ENCODE peak calls at places on chromosomes 4 and X, in seven cellular contexts. One of them, this sample, is unnamed.

GRCh38 chr4:79823148-79823763 is 249.8 kb downstream of the ANTXR2 start:
- DNase-seq in activated T-helper 1 cell treated with anti-CD3 and anti-CD28 coated beads, Interleukin-2, amount 50 U/mL, for 16 hours: no peak
- DNase-seq in neural crest cell: no peak
- DNase-seq in hepatocyte: peak; percentile 3
- DNase-seq in stimulated activated naive CD8-positive, alpha-beta T cell treated with anti-CD3 and anti-CD28 coated beads, Interleukin-15, Interleukin-2, amounts not matched to agents 100 U/mL and 50 U/mL, for 24 hours: no peak
- DNase-seq in stromal cell of bone marrow: peak; percentile 9
- DNase-seq in occipital lobe: no peak
- DNase-seq in this sample: no peak

GRCh38 chr4:75660491-75660890 is 12.7 kb downstream of the G3BP2 start:
- DNase-seq in activated T-helper 1 cell treated with anti-CD3 and anti-CD28 coated beads, Interleukin-2, amount 50 U/mL, for 16 hours: no peak
- DNase-seq in neural crest cell: no peak
- DNase-seq in hepatocyte: no peak
- DNase-seq in stimulated activated naive CD8-positive, alpha-beta T cell treated with anti-CD3 and anti-CD28 coated beads, Interleukin-15, Interleukin-2, amounts not matched to agents 100 U/mL and 50 U/mL, for 24 hours: no peak
- DNase-seq in stromal cell of bone marrow: no peak
- DNase-seq in occipital lobe: no peak
- DNase-seq in this sample: no peak

GRCh38 chrX:104918122-104918521 is 302.4 kb downstream of the TEX13A start:
- DNase-seq in activated T-helper 1 cell treated with anti-CD3 and anti-CD28 coated beads, Interleukin-2, amount 50 U/mL, for 16 hours: no peak
- DNase-seq in neural crest cell: no peak
- DNase-seq in hepatocyte: no peak
- DNase-seq in stimulated activated naive CD8-positive, alpha-beta T cell treated with anti-CD3 and anti-CD28 coated beads, Interleukin-15, Interleukin-2, amounts not matched to agents 100 U/mL and 50 U/mL, for 24 hours: no peak
- DNase-seq in stromal cell of bone marrow: no peak
- DNase-seq in occipital lobe: no peak
- DNase-seq in this sample: no peak

GRCh38 chrX:79325263-79325958 is 41.7 kb downstream of the ITM2A start:
- DNase-seq in activated T-helper 1 cell treated with anti-CD3 and anti-CD28 coated beads, Interleukin-2, amount 50 U/mL, for 16 hours: peak; percentile 14
- DNase-seq in neural crest cell: no peak
- DNase-seq in hepatocyte: no peak
- DNase-seq in stimulated activated naive CD8-positive, alpha-beta T cell treated with anti-CD3 and anti-CD28 coated beads, Interleukin-15, Interleukin-2, amounts not matched to agents 100 U/mL and 50 U/mL, for 24 hours: no peak
- DNase-seq in stromal cell of bone marrow: no peak
- DNase-seq in occipital lobe: no peak
- DNase-seq in this sample: peak; percentile 71

GRCh38 chrX:125132274-125132673 is 187.4 kb upstream of the TEX13C start:
- DNase-seq in activated T-helper 1 cell treated with anti-CD3 and anti-CD28 coated beads, Interleukin-2, amount 50 U/mL, for 16 hours: no peak
- DNase-seq in neural crest cell: no peak
- DNase-seq in hepatocyte: peak; percentile 11
- DNase-seq in stimulated activated naive CD8-positive, alpha-beta T cell treated with anti-CD3 and anti-CD28 coated beads, Interleukin-15, Interleukin-2, amounts not matched to agents 100 U/mL and 50 U/mL, for 24 hours: no peak
- DNase-seq in stromal cell of bone marrow: no peak
- DNase-seq in occipital lobe: no peak
- DNase-seq in this sample: peak; percentile 60

GRCh38 chrX:19544693-19545305 is 29.5 kb upstream of the MAP3K15 start:
- DNase-seq in activated T-helper 1 cell treated with anti-CD3 and anti-CD28 coated beads, Interleukin-2, amount 50 U/mL, for 16 hours: no peak
- DNase-seq in neural crest cell: peak; percentile 37
- DNase-seq in hepatocyte: peak; percentile 71
- DNase-seq in stimulated activated naive CD8-positive, alpha-beta T cell treated with anti-CD3 and anti-CD28 coated beads, Interleukin-15, Interleukin-2, amounts not matched to agents 100 U/mL and 50 U/mL, for 24 hours: peak; percentile 34
- DNase-seq in stromal cell of bone marrow: peak; percentile 31
- DNase-seq in occipital lobe: no peak
- DNase-seq in this sample: peak; percentile 68

GRCh38 chr4:8269535-8270417 is at the start of gene HTRA3:
- DNase-seq in activated T-helper 1 cell treated with anti-CD3 and anti-CD28 coated beads, Interleukin-2, amount 50 U/mL, for 16 hours: no peak
- DNase-seq in neural crest cell: peak; percentile 45
- DNase-seq in hepatocyte: peak; percentile 68
- DNase-seq in stimulated activated naive CD8-positive, alpha-beta T cell treated with anti-CD3 and anti-CD28 coated beads, Interleukin-15, Interleukin-2, amounts not matched to agents 100 U/mL and 50 U/mL, for 24 hours: no peak
- DNase-seq in stromal cell of bone marrow: no peak
- DNase-seq in occipital lobe: no peak
- DNase-seq in this sample: peak; percentile 63

GRCh38 chr4:84952004-84952403 is 14.5 kb downstream of the WDFY3 start:
- DNase-seq in activated T-helper 1 cell treated with anti-CD3 and anti-CD28 coated beads, Interleukin-2, amount 50 U/mL, for 16 hours: no peak
- DNase-seq in neural crest cell: no peak
- DNase-seq in hepatocyte: peak; percentile 32
- DNase-seq in stimulated activated naive CD8-positive, alpha-beta T cell treated with anti-CD3 and anti-CD28 coated beads, Interleukin-15, Interleukin-2, amounts not matched to agents 100 U/mL and 50 U/mL, for 24 hours: no peak
- DNase-seq in stromal cell of bone marrow: no peak
- DNase-seq in occipital lobe: no peak
- DNase-seq in this sample: peak; percentile 59

GRCh38 chr4:36088542-36088941 is 155.8 kb downstream of the ARAP2 start:
- DNase-seq in activated T-helper 1 cell treated with anti-CD3 and anti-CD28 coated beads, Interleukin-2, amount 50 U/mL, for 16 hours: no peak
- DNase-seq in neural crest cell: no peak
- DNase-seq in hepatocyte: no peak
- DNase-seq in stimulated activated naive CD8-positive, alpha-beta T cell treated with anti-CD3 and anti-CD28 coated beads, Interleukin-15, Interleukin-2, amounts not matched to agents 100 U/mL and 50 U/mL, for 24 hours: no peak
- DNase-seq in stromal cell of bone marrow: no peak
- DNase-seq in occipital lobe: no peak
- DNase-seq in this sample: peak; percentile 60

GRCh38 chr4:42519803-42520417 is 122.6 kb downstream of the SHISA3 start:
- DNase-seq in activated T-helper 1 cell treated with anti-CD3 and anti-CD28 coated beads, Interleukin-2, amount 50 U/mL, for 16 hours: no peak
- DNase-seq in neural crest cell: peak; percentile 78
- DNase-seq in hepatocyte: peak; percentile 76
- DNase-seq in stimulated activated naive CD8-positive, alpha-beta T cell treated with anti-CD3 and anti-CD28 coated beads, Interleukin-15, Interleukin-2, amounts not matched to agents 100 U/mL and 50 U/mL, for 24 hours: peak; percentile 55
- DNase-seq in stromal cell of bone marrow: peak; percentile 13
- DNase-seq in occipital lobe: no peak
- DNase-seq in this sample: peak; percentile 77

GRCh38 chr4:48877827-48878535 is 28.6 kb downstream of the OCIAD2 start:
- DNase-seq in activated T-helper 1 cell treated with anti-CD3 and anti-CD28 coated beads, Interleukin-2, amount 50 U/mL, for 16 hours: no peak
- DNase-seq in neural crest cell: no peak
- DNase-seq in hepatocyte: no peak
- DNase-seq in stimulated activated naive CD8-positive, alpha-beta T cell treated with anti-CD3 and anti-CD28 coated beads, Interleukin-15, Interleukin-2, amounts not matched to agents 100 U/mL and 50 U/mL, for 24 hours: no peak
- DNase-seq in stromal cell of bone marrow: no peak
- DNase-seq in occipital lobe: no peak
- DNase-seq in this sample: no peak

GRCh38 chrX:107678957-107679740 is 50.8 kb downstream of the PRPS1 start:
- DNase-seq in activated T-helper 1 cell treated with anti-CD3 and anti-CD28 coated beads, Interleukin-2, amount 50 U/mL, for 16 hours: peak; percentile 30
- DNase-seq in neural crest cell: no peak
- DNase-seq in hepatocyte: peak; percentile 54
- DNase-seq in stimulated activated naive CD8-positive, alpha-beta T cell treated with anti-CD3 and anti-CD28 coated beads, Interleukin-15, Interleukin-2, amounts not matched to agents 100 U/mL and 50 U/mL, for 24 hours: peak; percentile 67
- DNase-seq in stromal cell of bone marrow: peak; percentile 67
- DNase-seq in occipital lobe: no peak
- DNase-seq in this sample: peak; percentile 52

GRCh38 chr4:127975121-127975770 is 10.0 kb downstream of the ABHD18 start:
- DNase-seq in activated T-helper 1 cell treated with anti-CD3 and anti-CD28 coated beads, Interleukin-2, amount 50 U/mL, for 16 hours: no peak
- DNase-seq in neural crest cell: no peak
- DNase-seq in hepatocyte: no peak
- DNase-seq in stimulated activated naive CD8-positive, alpha-beta T cell treated with anti-CD3 and anti-CD28 coated beads, Interleukin-15, Interleukin-2, amounts not matched to agents 100 U/mL and 50 U/mL, for 24 hours: no peak
- DNase-seq in stromal cell of bone marrow: no peak
- DNase-seq in occipital lobe: no peak
- DNase-seq in this sample: peak; percentile 70

GRCh38 chr4:108830509-108831244 is 67.8 kb upstream of the ETNPPL start:
- DNase-seq in activated T-helper 1 cell treated with anti-CD3 and anti-CD28 coated beads, Interleukin-2, amount 50 U/mL, for 16 hours: no peak
- DNase-seq in neural crest cell: no peak
- DNase-seq in hepatocyte: peak; percentile 53
- DNase-seq in stimulated activated naive CD8-positive, alpha-beta T cell treated with anti-CD3 and anti-CD28 coated beads, Interleukin-15, Interleukin-2, amounts not matched to agents 100 U/mL and 50 U/mL, for 24 hours: no peak
- DNase-seq in stromal cell of bone marrow: no peak
- DNase-seq in occipital lobe: no peak
- DNase-seq in this sample: peak; percentile 86

GRCh38 chr4:68404153-68404552 is 43.1 kb upstream of the TMPRSS11E start:
- DNase-seq in activated T-helper 1 cell treated with anti-CD3 and anti-CD28 coated beads, Interleukin-2, amount 50 U/mL, for 16 hours: no peak
- DNase-seq in neural crest cell: no peak
- DNase-seq in hepatocyte: no peak
- DNase-seq in stimulated activated naive CD8-positive, alpha-beta T cell treated with anti-CD3 and anti-CD28 coated beads, Interleukin-15, Interleukin-2, amounts not matched to agents 100 U/mL and 50 U/mL, for 24 hours: no peak
- DNase-seq in stromal cell of bone marrow: no peak
- DNase-seq in occipital lobe: no peak
- DNase-seq in this sample: no peak

GRCh38 chrX:111244238-111244750 is 26.0 kb downstream of the CAPN6 start:
- DNase-seq in activated T-helper 1 cell treated with anti-CD3 and anti-CD28 coated beads, Interleukin-2, amount 50 U/mL, for 16 hours: no peak
- DNase-seq in neural crest cell: no peak
- DNase-seq in hepatocyte: peak; percentile 41
- DNase-seq in stimulated activated naive CD8-positive, alpha-beta T cell treated with anti-CD3 and anti-CD28 coated beads, Interleukin-15, Interleukin-2, amounts not matched to agents 100 U/mL and 50 U/mL, for 24 hours: no peak
- DNase-seq in stromal cell of bone marrow: peak; percentile 2
- DNase-seq in occipital lobe: no peak
- DNase-seq in this sample: peak; percentile 61

GRCh38 chr4:109511414-109511813 is 48.6 kb upstream of the MCUB start:
- DNase-seq in activated T-helper 1 cell treated with anti-CD3 and anti-CD28 coated beads, Interleukin-2, amount 50 U/mL, for 16 hours: no peak
- DNase-seq in neural crest cell: no peak
- DNase-seq in hepatocyte: no peak
- DNase-seq in stimulated activated naive CD8-positive, alpha-beta T cell treated with anti-CD3 and anti-CD28 coated beads, Interleukin-15, Interleukin-2, amounts not matched to agents 100 U/mL and 50 U/mL, for 24 hours: no peak
- DNase-seq in stromal cell of bone marrow: no peak
- DNase-seq in occipital lobe: no peak
- DNase-seq in this sample: no peak

GRCh38 chrX:40581333-40581910 is 652 bp downstream of the ATP6AP2 start:
- DNase-seq in activated T-helper 1 cell treated with anti-CD3 and anti-CD28 coated beads, Interleukin-2, amount 50 U/mL, for 16 hours: no peak
- DNase-seq in neural crest cell: no peak
- DNase-seq in hepatocyte: no peak
- DNase-seq in stimulated activated naive CD8-positive, alpha-beta T cell treated with anti-CD3 and anti-CD28 coated beads, Interleukin-15, Interleukin-2, amounts not matched to agents 100 U/mL and 50 U/mL, for 24 hours: no peak
- DNase-seq in stromal cell of bone marrow: peak; percentile 3
- DNase-seq in occipital lobe: no peak
- DNase-seq in this sample: no peak

GRCh38 chr4:76535603-76536380 is 100.8 kb downstream of the SHROOM3 start:
- DNase-seq in activated T-helper 1 cell treated with anti-CD3 and anti-CD28 coated beads, Interleukin-2, amount 50 U/mL, for 16 hours: no peak
- DNase-seq in neural crest cell: no peak
- DNase-seq in hepatocyte: no peak
- DNase-seq in stimulated activated naive CD8-positive, alpha-beta T cell treated with anti-CD3 and anti-CD28 coated beads, Interleukin-15, Interleukin-2, amounts not matched to agents 100 U/mL and 50 U/mL, for 24 hours: no peak
- DNase-seq in stromal cell of bone marrow: peak; percentile 36
- DNase-seq in occipital lobe: no peak
- DNase-seq in this sample: no peak

GRCh38 chrX:41559235-41559634 is 112.1 kb downstream of the NYX start:
- DNase-seq in activated T-helper 1 cell treated with anti-CD3 and anti-CD28 coated beads, Interleukin-2, amount 50 U/mL, for 16 hours: no peak
- DNase-seq in neural crest cell: no peak
- DNase-seq in hepatocyte: no peak
- DNase-seq in stimulated activated naive CD8-positive, alpha-beta T cell treated with anti-CD3 and anti-CD28 coated beads, Interleukin-15, Interleukin-2, amounts not matched to agents 100 U/mL and 50 U/mL, for 24 hours: no peak
- DNase-seq in stromal cell of bone marrow: no peak
- DNase-seq in occipital lobe: no peak
- DNase-seq in this sample: no peak

GRCh38 chr4:41806807-41807206 is 58.3 kb upstream of the PHOX2B start:
- DNase-seq in activated T-helper 1 cell treated with anti-CD3 and anti-CD28 coated beads, Interleukin-2, amount 50 U/mL, for 16 hours: no peak
- DNase-seq in neural crest cell: no peak
- DNase-seq in hepatocyte: no peak
- DNase-seq in stimulated activated naive CD8-positive, alpha-beta T cell treated with anti-CD3 and anti-CD28 coated beads, Interleukin-15, Interleukin-2, amounts not matched to agents 100 U/mL and 50 U/mL, for 24 hours: no peak
- DNase-seq in stromal cell of bone marrow: no peak
- DNase-seq in occipital lobe: no peak
- DNase-seq in this sample: no peak

GRCh38 chr4:4859799-4860380 is 425 bp downstream of the MSX1 start:
- DNase-seq in activated T-helper 1 cell treated with anti-CD3 and anti-CD28 coated beads, Interleukin-2, amount 50 U/mL, for 16 hours: no peak
- DNase-seq in neural crest cell: no peak
- DNase-seq in hepatocyte: peak; percentile 28
- DNase-seq in stimulated activated naive CD8-positive, alpha-beta T cell treated with anti-CD3 and anti-CD28 coated beads, Interleukin-15, Interleukin-2, amounts not matched to agents 100 U/mL and 50 U/mL, for 24 hours: no peak
- DNase-seq in stromal cell of bone marrow: no peak
- DNase-seq in occipital lobe: no peak
- DNase-seq in this sample: no peak

GRCh38 chrX:40544343-40545250 is 36.2 kb upstream of the ATP6AP2 start:
- DNase-seq in activated T-helper 1 cell treated with anti-CD3 and anti-CD28 coated beads, Interleukin-2, amount 50 U/mL, for 16 hours: no peak
- DNase-seq in neural crest cell: no peak
- DNase-seq in hepatocyte: no peak
- DNase-seq in stimulated activated naive CD8-positive, alpha-beta T cell treated with anti-CD3 and anti-CD28 coated beads, Interleukin-15, Interleukin-2, amounts not matched to agents 100 U/mL and 50 U/mL, for 24 hours: no peak
- DNase-seq in stromal cell of bone marrow: no peak
- DNase-seq in occipital lobe: no peak
- DNase-seq in this sample: peak; percentile 91

GRCh38 chr4:39660045-39660444 is 21.4 kb upstream of the SMIM14 start:
- DNase-seq in activated T-helper 1 cell treated with anti-CD3 and anti-CD28 coated beads, Interleukin-2, amount 50 U/mL, for 16 hours: no peak
- DNase-seq in neural crest cell: no peak
- DNase-seq in hepatocyte: no peak
- DNase-seq in stimulated activated naive CD8-positive, alpha-beta T cell treated with anti-CD3 and anti-CD28 coated beads, Interleukin-15, Interleukin-2, amounts not matched to agents 100 U/mL and 50 U/mL, for 24 hours: no peak
- DNase-seq in stromal cell of bone marrow: no peak
- DNase-seq in occipital lobe: no peak
- DNase-seq in this sample: no peak

GRCh38 chr4:32462944-32463343 is 1742.8 kb downstream of the PCDH7 start:
- DNase-seq in activated T-helper 1 cell treated with anti-CD3 and anti-CD28 coated beads, Interleukin-2, amount 50 U/mL, for 16 hours: no peak
- DNase-seq in neural crest cell: no peak
- DNase-seq in hepatocyte: no peak
- DNase-seq in stimulated activated naive CD8-positive, alpha-beta T cell treated with anti-CD3 and anti-CD28 coated beads, Interleukin-15, Interleukin-2, amounts not matched to agents 100 U/mL and 50 U/mL, for 24 hours: no peak
- DNase-seq in stromal cell of bone marrow: no peak
- DNase-seq in occipital lobe: no peak
- DNase-seq in this sample: peak; percentile 66

GRCh38 chr4:1053080-1053661 is 41.7 kb downstream of the FGFRL1 start:
- DNase-seq in activated T-helper 1 cell treated with anti-CD3 and anti-CD28 coated beads, Interleukin-2, amount 50 U/mL, for 16 hours: no peak
- DNase-seq in neural crest cell: no peak
- DNase-seq in hepatocyte: no peak
- DNase-seq in stimulated activated naive CD8-positive, alpha-beta T cell treated with anti-CD3 and anti-CD28 coated beads, Interleukin-15, Interleukin-2, amounts not matched to agents 100 U/mL and 50 U/mL, for 24 hours: no peak
- DNase-seq in stromal cell of bone marrow: peak; percentile 83
- DNase-seq in occipital lobe: no peak
- DNase-seq in this sample: peak; percentile 65

GRCh38 chr4:7929530-7929951 is 10.1 kb downstream of the AFAP1 start:
- DNase-seq in activated T-helper 1 cell treated with anti-CD3 and anti-CD28 coated beads, Interleukin-2, amount 50 U/mL, for 16 hours: no peak
- DNase-seq in neural crest cell: no peak
- DNase-seq in hepatocyte: peak; percentile 53
- DNase-seq in stimulated activated naive CD8-positive, alpha-beta T cell treated with anti-CD3 and anti-CD28 coated beads, Interleukin-15, Interleukin-2, amounts not matched to agents 100 U/mL and 50 U/mL, for 24 hours: no peak
- DNase-seq in stromal cell of bone marrow: no peak
- DNase-seq in occipital lobe: no peak
- DNase-seq in this sample: no peak

GRCh38 chr4:149426461-149426860 is 389.2 kb downstream of the IQCM start:
- DNase-seq in activated T-helper 1 cell treated with anti-CD3 and anti-CD28 coated beads, Interleukin-2, amount 50 U/mL, for 16 hours: no peak
- DNase-seq in neural crest cell: no peak
- DNase-seq in hepatocyte: no peak
- DNase-seq in stimulated activated naive CD8-positive, alpha-beta T cell treated with anti-CD3 and anti-CD28 coated beads, Interleukin-15, Interleukin-2, amounts not matched to agents 100 U/mL and 50 U/mL, for 24 hours: no peak
- DNase-seq in stromal cell of bone marrow: no peak
- DNase-seq in occipital lobe: no peak
- DNase-seq in this sample: peak; percentile 1

GRCh38 chr4:109548655-109549054 is 11.4 kb upstream of the MCUB start:
- DNase-seq in activated T-helper 1 cell treated with anti-CD3 and anti-CD28 coated beads, Interleukin-2, amount 50 U/mL, for 16 hours: no peak
- DNase-seq in neural crest cell: no peak
- DNase-seq in hepatocyte: peak; percentile 35
- DNase-seq in stimulated activated naive CD8-positive, alpha-beta T cell treated with anti-CD3 and anti-CD28 coated beads, Interleukin-15, Interleukin-2, amounts not matched to agents 100 U/mL and 50 U/mL, for 24 hours: peak; percentile 30
- DNase-seq in stromal cell of bone marrow: peak; percentile 33
- DNase-seq in occipital lobe: no peak
- DNase-seq in this sample: no peak

GRCh38 chrX:100350704-100351489 is 59.2 kb downstream of the PCDH19 start:
- DNase-seq in activated T-helper 1 cell treated with anti-CD3 and anti-CD28 coated beads, Interleukin-2, amount 50 U/mL, for 16 hours: no peak
- DNase-seq in neural crest cell: no peak
- DNase-seq in hepatocyte: no peak
- DNase-seq in stimulated activated naive CD8-positive, alpha-beta T cell treated with anti-CD3 and anti-CD28 coated beads, Interleukin-15, Interleukin-2, amounts not matched to agents 100 U/mL and 50 U/mL, for 24 hours: no peak
- DNase-seq in stromal cell of bone marrow: no peak
- DNase-seq in occipital lobe: no peak
- DNase-seq in this sample: no peak

This sample was measured in DMS53.